ENCODE peak calls at places on chromosomes 7 and 10, in five cellular contexts. D is AG09309, P is fibroblast of the aortic adventitia, G is brain microvascular endothelial cell, N is heart right ventricle. E is an unnamed sample.

GRCh38 chr7:103866919-103867318 is 122.5 kb downstream of the RELN start:
- DNase-seq in D (no peak), P (no peak), G (no peak), N (no peak), E (no peak)

GRCh38 chr10:77228559-77228958 is 409.0 kb downstream of the KCNMA1 start:
- DNase-seq in D (no peak), P (no peak), G (no peak), N (no peak), E (no peak)

GRCh38 chr10:15141136-15142067 is 27.1 kb downstream of the NMT2 start:
- DNase-seq in D (no peak), P (peak), G (peak), N (no peak), E (no peak)

GRCh38 chr7:29748286-29749099 is 57.8 kb upstream of the WIPF3 start:
- DNase-seq in D (peak), P (peak), G (peak), N (no peak), E (peak)

GRCh38 chr7:16114633-16115032 is 306.7 kb downstream of the CRPPA start:
- DNase-seq in D (peak), P (peak), G (no peak), N (no peak), E (peak)

GRCh38 chr10:122986340-122986739 is 6.1 kb downstream of the PSTK start:
- DNase-seq in D (no peak), P (no peak), G (no peak), N (no peak), E (no peak)

GRCh38 chr7:90850516-90850915 is 254.4 kb downstream of the CDK14 start:
- DNase-seq in D (no peak), P (no peak), G (no peak), N (no peak), E (no peak)

GRCh38 chr7:128904381-128905197 is 5.9 kb downstream of the KCP start:
- DNase-seq in D (no peak), P (peak), G (peak), N (no peak), E (no peak)

GRCh38 chr7:45001138-45001694 is 1.2 kb downstream of the CCM2 start:
- DNase-seq in D (no peak), P (no peak), G (no peak), N (no peak), E (peak)

GRCh38 chr10:30821994-30822692 is 192.6 kb upstream of the LYZL2 start:
- DNase-seq in D (no peak), P (peak), G (no peak), N (no peak), E (no peak)

GRCh38 chr10:5583525-5584175 is 58.9 kb downstream of the CALML3 start:
- DNase-seq in D (no peak), P (no peak), G (no peak), N (peak), E (no peak)

GRCh38 chr10:69965086-69965485 is 87.6 kb upstream of the MACROH2A2 start:
- DNase-seq in D (no peak), P (no peak), G (no peak), N (no peak), E (no peak)

GRCh38 chr10:69965919-69966662 is 86.6 kb upstream of the MACROH2A2 start:
- DNase-seq in D (no peak), P (peak), G (no peak), N (no peak), E (no peak)

GRCh38 chr10:69969961-69970360 is 82.7 kb upstream of the MACROH2A2 start:
- DNase-seq in D (no peak), P (no peak), G (no peak), N (no peak), E (no peak)

GRCh38 chr10:69972951-69973350 is 79.7 kb upstream of the MACROH2A2 start:
- DNase-seq in D (peak), P (peak), G (peak), N (no peak), E (no peak)

DNA sequence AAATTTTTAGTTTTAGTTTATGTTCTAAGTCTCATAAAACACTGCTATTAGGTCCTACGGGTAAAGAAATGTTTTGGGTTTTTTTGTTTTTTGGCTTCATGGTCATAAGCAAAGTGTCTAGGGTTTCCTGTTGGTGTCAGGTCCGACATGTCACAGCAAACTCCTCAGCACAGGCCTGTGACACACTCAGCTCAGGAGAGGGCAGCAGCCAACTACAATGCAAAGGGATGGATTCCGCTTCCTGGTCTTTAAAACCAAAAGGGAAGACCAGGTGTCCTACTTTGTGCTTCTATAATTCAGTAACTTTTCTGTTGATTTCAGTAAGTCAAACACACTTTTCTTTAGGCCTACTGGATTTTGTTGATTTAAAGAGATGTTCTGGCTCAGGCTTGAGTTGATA is 83.8 kb upstream of the MACROH2A2 start:
- DNase-seq in D (no peak), P (peak), G (no peak), N (no peak), E (peak)
- TF ChIP-seq CTCF in D (peak), P (peak), G (peak), N (no peak), E (no peak)

GRCh38 chr10:60883187-60883586 is 60.8 kb downstream of the RHOBTB1 start:
- DNase-seq in D (no peak), P (peak), G (peak), N (peak), E (peak)
- TF ChIP-seq CTCF in D (peak), P (peak), G (peak), N (peak), E (peak)

DNA sequence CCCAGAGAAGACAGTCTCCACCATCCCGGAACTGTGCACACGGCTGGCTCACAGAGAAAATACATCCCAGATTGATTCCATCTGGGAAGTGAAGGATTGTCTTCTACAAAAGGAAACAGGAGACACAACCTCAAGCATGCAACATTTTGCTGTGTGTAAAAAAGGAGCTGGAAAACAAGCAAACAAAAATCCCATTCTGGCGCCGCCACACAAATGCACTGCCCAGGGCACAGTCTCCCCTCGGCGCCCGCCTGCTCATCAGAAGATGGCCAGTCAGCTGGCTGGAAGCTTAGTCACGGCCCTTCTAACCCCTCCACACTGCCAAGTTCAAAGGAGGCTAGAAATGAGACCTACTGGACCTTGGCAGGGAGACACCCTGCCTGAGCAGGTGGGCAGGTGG is 14.1 kb upstream of the CYTH3 start:
- DNase-seq in D (no peak), P (no peak), G (no peak), N (no peak), E (no peak)
- TF ChIP-seq CTCF in D (no peak), P (no peak), G (no peak), N (no peak), E (no peak)

DNA sequence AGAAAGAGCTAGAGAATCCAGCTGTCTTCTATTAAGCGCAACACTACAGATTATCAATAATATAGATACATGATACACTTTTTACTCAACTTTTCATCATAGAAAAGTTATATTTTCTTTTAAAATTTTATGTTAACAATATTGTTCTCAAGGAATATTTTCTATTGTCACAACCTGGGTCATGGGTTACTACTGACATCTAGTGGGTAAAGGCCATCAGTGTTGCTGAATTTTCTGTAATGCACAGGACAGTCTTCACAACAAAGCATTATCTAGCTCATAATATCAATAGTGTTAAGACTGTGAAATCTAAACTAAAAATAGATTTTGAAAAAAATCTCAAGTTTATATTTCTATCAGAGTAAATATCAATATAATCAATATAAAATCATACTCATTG is 209.8 kb downstream of the ZNF33B start:
- DNase-seq in D (no peak), P (peak), G (no peak), N (no peak), E (peak)
- TF ChIP-seq CTCF in D (peak), P (peak), G (peak), N (peak), E (no peak)